ENCODE peak calls at places on chromosomes 11 and 22, in eight cellular contexts. S, V, O, L, F, X, A and D are unnamed samples.

GRCh38 chr11:47967577-47968230 is 12.7 kb upstream of the PTPRJ start:
- DNase-seq in S (no peak), V (no peak), O (no peak), L (no peak), F (no peak), X (no peak), A (no peak), D (no peak)

GRCh38 chr11:16418698-16419097 is 62.4 kb upstream of the SOX6 start:
- DNase-seq in S (no peak), V (no peak), O (no peak), L (no peak), F (no peak), X (no peak), A (no peak), D (no peak)

GRCh38 chr11:78417175-78417887 is at the start of gene GAB2:
- DNase-seq in S (no peak), V (peak; percentile 54), O (no peak), L (peak; percentile 16), F (peak; percentile 51), X (peak; percentile 86), A (peak; percentile 16), D (peak; percentile 51)

GRCh38 chr11:2579315-2580060 is 120.3 kb downstream of the KCNQ1OT1 start:
- DNase-seq in S (no peak), V (peak; percentile 7), O (peak; percentile 39), L (no peak), F (peak; percentile 22), X (peak; percentile 80), A (no peak), D (no peak)

GRCh38 chr11:16359369-16359768 is 3.0 kb upstream of the SOX6 start:
- DNase-seq in S (no peak), V (no peak), O (no peak), L (no peak), F (no peak), X (no peak), A (no peak), D (no peak)

GRCh38 chr22:28674121-28674563 is 5.5 kb downstream of the TTC28 start:
- DNase-seq in S (peak; percentile 74), V (no peak), O (no peak), L (peak; percentile 10), F (no peak), X (no peak), A (no peak), D (no peak)

GRCh38 chr11:128095459-128096096 is 491.8 kb downstream of the ETS1 start:
- DNase-seq in S (peak; percentile 3), V (no peak), O (no peak), L (no peak), F (no peak), X (no peak), A (peak; percentile 95), D (no peak)

GRCh38 chr11:130383363-130384168 is 44.8 kb downstream of the ADAMTS8 start:
- DNase-seq in S (no peak), V (no peak), O (no peak), L (no peak), F (no peak), X (peak; percentile 86), A (no peak), D (no peak)

GRCh38 chr22:22671506-22671905 is 27.1 kb downstream of the GGTLC2 start:
- DNase-seq in S (no peak), V (no peak), O (no peak), L (no peak), F (no peak), X (no peak), A (no peak), D (no peak)

GRCh38 chr11:113773092-113773415 is 438 bp downstream of the ZW10 start:
- DNase-seq in S (peak; percentile 8), V (peak; percentile 29), O (no peak), L (no peak), F (peak; percentile 29), X (no peak), A (no peak), D (no peak)

GRCh38 chr11:8031248-8032115 is 44.3 kb downstream of the EIF3F start:
- DNase-seq in S (no peak), V (no peak), O (no peak), L (no peak), F (no peak), X (no peak), A (no peak), D (no peak)

GRCh38 chr22:42001127-42001526 is 2.5 kb downstream of the WBP2NL start:
- DNase-seq in S (no peak), V (no peak), O (no peak), L (no peak), F (no peak), X (peak; percentile 26), A (peak; percentile 32), D (peak; percentile 25)

GRCh38 chr22:31836010-31836409 is 82.2 kb downstream of the DEPDC5 start:
- DNase-seq in S (no peak), V (no peak), O (no peak), L (no peak), F (no peak), X (no peak), A (no peak), D (no peak)

GRCh38 chr11:112241486-112241885 is 15.3 kb downstream of the PTS start:
- DNase-seq in S (no peak), V (no peak), O (no peak), L (no peak), F (no peak), X (no peak), A (no peak), D (no peak)

GRCh38 chr11:102241026-102241425 is 76.3 kb upstream of the BIRC3 start:
- DNase-seq in S (no peak), V (no peak), O (no peak), L (no peak), F (no peak), X (no peak), A (no peak), D (no peak)

GRCh38 chr22:29328055-29328454 is 12.6 kb upstream of the RASL10A start:
- DNase-seq in S (no peak), V (no peak), O (no peak), L (no peak), F (no peak), X (no peak), A (no peak), D (no peak)

GRCh38 chr11:15641191-15641810 is 526.6 kb downstream of the INSC start:
- DNase-seq in S (no peak), V (peak; percentile 7), O (no peak), L (no peak), F (no peak), X (no peak), A (no peak), D (no peak)

GRCh38 chr11:78717031-78717430 is 142.4 kb upstream of the NARS2 start:
- DNase-seq in S (no peak), V (no peak), O (no peak), L (no peak), F (no peak), X (no peak), A (no peak), D (no peak)

GRCh38 chr22:27804683-27805297 is 3.2 kb upstream of the MN1 start:
- DNase-seq in S (peak; percentile 64), V (peak; percentile 77), O (peak; percentile 86), L (peak; percentile 27), F (peak; percentile 75), X (peak; percentile 90), A (peak; percentile 67), D (peak; percentile 61)

GRCh38 chr11:93528757-93529639 is 14.2 kb downstream of the SMCO4 start:
- DNase-seq in S (no peak), V (peak; percentile 19), O (no peak), L (no peak), F (no peak), X (no peak), A (peak; percentile 38), D (peak; percentile 18)

GRCh38 chr11:21921151-21921550 is 271.7 kb upstream of the ANO5 start:
- DNase-seq in S (no peak), V (no peak), O (no peak), L (no peak), F (no peak), X (no peak), A (no peak), D (no peak)

GRCh38 chr11:102115557-102115956 is 5.3 kb downstream of the YAP1 start:
- DNase-seq in S (no peak), V (peak; percentile 17), O (no peak), L (no peak), F (no peak), X (peak; percentile 74), A (no peak), D (no peak)

GRCh38 chr22:40247976-40248375 is 70.3 kb downstream of the TNRC6B start:
- DNase-seq in S (no peak), V (no peak), O (no peak), L (peak; percentile 49), F (no peak), X (no peak), A (no peak), D (no peak)

GRCh38 chr11:70549386-70549785 is 151.1 kb downstream of the CTTN start:
- DNase-seq in S (no peak), V (no peak), O (no peak), L (no peak), F (no peak), X (no peak), A (no peak), D (no peak)
- H3K27ac ChIP-seq in S (no peak overlapping the region), V (no peak overlapping the region), O (no peak overlapping the region), L (no peak overlapping the region), F (no peak overlapping the region), X (no peak overlapping the region), A (no peak overlapping the region), D (no peak overlapping the region)

GRCh38 chr11:83865636-83866461 is 579.7 kb upstream of the CCDC90B start:
- DNase-seq in S (no peak), V (no peak), O (no peak), L (no peak), F (no peak), X (peak; percentile 37), A (no peak), D (peak; percentile 2)
- H3K27ac ChIP-seq in S (no peak overlapping the region), V (no peak overlapping the region), O (peak overlapping the region; percentile 27), L (no peak overlapping the region), F (no peak overlapping the region), X (no peak overlapping the region), A (no peak overlapping the region), D (no peak overlapping the region)

DNA sequence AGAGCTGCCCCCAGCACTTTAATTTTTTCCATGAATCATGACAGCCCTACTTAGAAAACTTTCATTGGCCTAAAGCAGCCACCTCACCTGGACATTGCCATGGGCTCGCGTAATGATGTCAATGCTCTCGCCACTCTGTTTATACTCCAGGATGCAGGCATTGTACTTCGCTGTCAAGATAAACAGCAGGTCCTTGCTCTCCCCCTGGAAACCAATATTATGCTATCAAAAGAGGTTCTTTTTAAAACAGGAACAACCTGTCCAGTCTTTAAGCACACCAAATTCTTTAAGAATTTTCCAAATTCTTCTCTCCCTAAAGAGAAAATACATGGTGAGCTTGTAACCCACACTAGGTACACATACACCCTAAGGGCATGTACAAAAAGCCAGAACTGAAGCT is 3.0 kb downstream of the DDB1 start:
- DNase-seq in S (no peak), V (no peak), O (no peak), L (no peak), F (no peak), X (no peak), A (no peak), D (no peak)
- H3K27ac ChIP-seq in S (no peak overlapping the region), V (no peak overlapping the region), O (no peak overlapping the region), L (no peak overlapping the region), F (no peak overlapping the region), X (no peak overlapping the region), A (no peak overlapping the region), D (no peak overlapping the region)

DNA sequence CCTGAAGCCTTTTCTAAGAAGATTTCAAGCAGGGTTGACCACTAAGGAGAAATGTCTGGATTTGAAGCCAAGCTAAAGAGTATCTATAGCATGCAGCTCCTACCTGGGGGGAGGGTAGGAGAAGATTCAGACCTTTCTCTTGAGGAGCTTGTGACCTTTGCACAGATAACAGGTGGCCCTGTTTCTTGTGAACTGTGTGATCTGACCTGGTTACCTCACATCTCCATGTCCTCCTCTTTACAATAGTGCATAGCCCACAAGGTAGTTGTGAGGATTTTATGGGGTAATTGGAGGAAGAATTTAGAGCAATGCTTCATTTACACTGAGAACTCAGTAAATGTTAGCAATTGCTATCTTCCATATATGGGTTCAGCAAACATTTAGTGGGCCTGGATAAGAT is 310.1 kb downstream of the TMEM135 start:
- DNase-seq in S (no peak), V (no peak), O (no peak), L (no peak), F (no peak), X (no peak), A (no peak), D (no peak)
- H3K27ac ChIP-seq in S (no peak overlapping the region), V (no peak overlapping the region), O (no peak overlapping the region), L (no peak overlapping the region), F (no peak overlapping the region), X (no peak overlapping the region), A (no peak overlapping the region), D (no peak overlapping the region)